ENCODE peak calls at places on chromosomes 11 and 22, in five cellular contexts. N, L, K, W and H are unnamed samples.
A peak's percentile ranks its signal among the peaks of the same experiment; 100 is the strongest.

GRCh38 chr11:3022300-3022967 is 30.3 kb upstream of the NAP1L4 start:
- DNase-seq in N (peak; percentile 74), L (peak; percentile 98), K (no peak), W (no peak), H (no peak)

GRCh38 chr11:2139691-2140337 is 625 bp upstream of the IGF2 start:
- DNase-seq in N (no peak), L (no peak), K (no peak), W (peak; percentile 79), H (no peak)

GRCh38 chr22:39677967-39678366 is 107.4 kb downstream of the CACNA1I start:
- DNase-seq in N (no peak), L (no peak), K (no peak), W (no peak), H (no peak)

GRCh38 chr22:28497188-28497587 is 182.5 kb downstream of the TTC28 start:
- DNase-seq in N (peak; percentile 13), L (no peak), K (no peak), W (no peak), H (no peak)

GRCh38 chr11:59138643-59139042 is 4.0 kb upstream of the FAM111A start:
- DNase-seq in N (no peak), L (no peak), K (no peak), W (no peak), H (no peak)

GRCh38 chr22:48175721-48176120 is 1413.3 kb downstream of the TBC1D22A start:
- DNase-seq in N (no peak), L (no peak), K (no peak), W (no peak), H (no peak)

GRCh38 chr11:128725630-128726461 is 32.0 kb downstream of the FLI1 start:
- DNase-seq in N (peak; percentile 70), L (no peak), K (no peak), W (no peak), H (no peak)

GRCh38 chr11:61019818-61020405 is 48.4 kb downstream of the CD6 start:
- DNase-seq in N (no peak), L (no peak), K (no peak), W (no peak), H (no peak)

GRCh38 chr11:7611411-7611810 is 61.9 kb downstream of the CYB5R2 start:
- DNase-seq in N (no peak), L (no peak), K (no peak), W (no peak), H (no peak)